ENCODE peak calls at places on chromosomes 2 and 18, in eight cellular contexts. L, W, I, B, K, E, S and G are unnamed samples.

GRCh38 chr2:85623991-85624390 is 8.0 kb downstream of the USP39 start:
- DNase-seq in L (no peak), W (no peak), I (no peak), B (no peak), K (no peak), E (no peak), S (no peak), G (no peak)

GRCh38 chr18:21912339-21913239 is 172.0 kb downstream of the MIB1 start:
- DNase-seq in L (no peak), W (no peak), I (no peak), B (no peak), K (no peak), E (no peak), S (no peak), G (no peak)

GRCh38 chr18:63137999-63138448 is 181.5 kb downstream of the BCL2 start:
- DNase-seq in L (no peak), W (no peak), I (no peak), B (peak; percentile 43), K (no peak), E (no peak), S (no peak), G (no peak)

GRCh38 chr18:8130089-8130488 is 479.1 kb upstream of the RAB12 start:
- DNase-seq in L (no peak), W (no peak), I (no peak), B (no peak), K (no peak), E (no peak), S (no peak), G (no peak)

GRCh38 chr2:96329416-96329815 is 4.3 kb downstream of the ITPRIPL1 start:
- DNase-seq in L (no peak), W (no peak), I (no peak), B (no peak), K (peak; percentile 29), E (no peak), S (no peak), G (no peak)

GRCh38 chr2:183078163-183078466 is 432 bp upstream of the DUSP19 start:
- DNase-seq in L (no peak), W (no peak), I (no peak), B (no peak), K (no peak), E (peak; percentile 53), S (no peak), G (no peak)

GRCh38 chr2:101830146-101830545 is 132.6 kb downstream of the MAP4K4 start:
- DNase-seq in L (no peak), W (no peak), I (no peak), B (no peak), K (no peak), E (no peak), S (no peak), G (no peak)

GRCh38 chr2:206477296-206477695 is 34.0 kb downstream of the ADAM23 start:
- DNase-seq in L (no peak), W (peak; percentile 34), I (no peak), B (no peak), K (peak; percentile 32), E (no peak), S (no peak), G (no peak)

GRCh38 chr2:165283342-165283741 is 44.1 kb downstream of the SCN2A start:
- DNase-seq in L (no peak), W (no peak), I (no peak), B (no peak), K (no peak), E (no peak), S (no peak), G (no peak)

GRCh38 chr18:1014496-1014895 is 109.8 kb downstream of the ADCYAP1 start:
- DNase-seq in L (no peak), W (no peak), I (no peak), B (no peak), K (no peak), E (no peak), S (no peak), G (no peak)

GRCh38 chr18:61141691-61142090 is 191.5 kb upstream of the CDH20 start:
- DNase-seq in L (no peak), W (no peak), I (no peak), B (no peak), K (no peak), E (no peak), S (no peak), G (no peak)

GRCh38 chr2:216031960-216032689 is 18.8 kb upstream of the MREG start:
- DNase-seq in L (no peak), W (no peak), I (no peak), B (no peak), K (peak; percentile 87), E (no peak), S (no peak), G (no peak)

GRCh38 chr2:42086500-42086953 is 38.7 kb downstream of the PKDCC start:
- DNase-seq in L (no peak), W (peak; percentile 62), I (peak; percentile 65), B (peak; percentile 55), K (no peak), E (no peak), S (no peak), G (peak; percentile 45)

DNA sequence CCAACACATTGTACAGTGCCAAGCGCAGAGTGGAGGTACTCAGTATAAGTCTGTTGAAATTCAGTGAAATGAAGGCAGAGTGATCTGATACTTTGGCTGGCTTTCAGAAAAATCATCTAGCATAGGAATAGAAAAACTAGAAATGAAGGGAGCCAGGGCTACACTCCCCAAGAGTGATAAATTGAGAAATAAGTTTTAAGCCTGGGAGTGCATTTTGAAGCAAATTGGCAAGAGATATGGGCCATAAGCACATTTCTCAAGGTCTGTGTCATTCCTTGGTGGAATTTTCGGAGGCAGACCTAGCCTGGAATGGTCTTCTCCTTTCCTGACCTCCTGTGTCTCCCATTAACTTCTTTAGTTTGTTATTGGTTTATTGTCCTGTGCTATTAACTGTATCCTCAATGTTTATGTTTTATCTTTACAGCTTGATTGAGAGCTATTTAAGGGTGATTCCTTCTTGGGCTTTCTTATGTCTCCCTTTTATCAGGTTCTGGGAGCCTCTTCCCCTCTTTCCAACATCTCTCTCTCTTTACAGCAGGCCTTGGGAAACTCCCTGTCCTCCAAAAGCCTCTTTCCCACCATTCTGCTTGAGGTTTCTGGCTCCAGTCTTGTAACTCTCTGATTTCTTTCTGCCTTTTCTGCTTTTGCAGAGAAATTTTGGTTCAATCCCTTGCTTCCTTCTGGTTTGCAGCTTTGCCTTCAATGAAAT is 649.5 kb downstream of the SLC4A3 start:
- DNase-seq in L (no peak), W (no peak), I (no peak), B (no peak), K (peak; percentile 81), E (no peak), S (no peak), G (no peak)
- H3K27ac ChIP-seq in L (no peak overlapping the region), W (peak overlapping the region; percentile 53), I (no peak overlapping the region), B (no peak overlapping the region), K (peak overlapping the region; percentile 63), E (no peak overlapping the region), S (peak overlapping the region; percentile 49), G (no peak overlapping the region)

GRCh38 chr2:119853777-119854399 is 94.2 kb downstream of the PTPN4 start:
- DNase-seq in L (no peak), W (no peak), I (no peak), B (no peak), K (no peak), E (no peak), S (no peak), G (no peak)

GRCh38 chr2:119857742-119858141 is 98.0 kb downstream of the PTPN4 start:
- DNase-seq in L (no peak), W (no peak), I (no peak), B (no peak), K (no peak), E (no peak), S (no peak), G (no peak)

GRCh38 chr2:119852214-119852613 is 92.5 kb downstream of the PTPN4 start:
- DNase-seq in L (no peak), W (no peak), I (no peak), B (no peak), K (no peak), E (no peak), S (no peak), G (no peak)

GRCh38 chr2:119859528-119859927 is 99.8 kb downstream of the PTPN4 start:
- DNase-seq in L (no peak), W (no peak), I (no peak), B (no peak), K (no peak), E (no peak), S (no peak), G (no peak)

GRCh38 chr2:119856469-119856901 is 96.8 kb downstream of the PTPN4 start:
- DNase-seq in L (no peak), W (no peak), I (no peak), B (no peak), K (no peak), E (no peak), S (no peak), G (no peak)
- TF ChIP-seq CTCF in L (no peak), W (no peak), I (no peak), B (no peak), K (no peak), E (no peak), S (no peak), G (no peak)

GRCh38 chr2:224983719-224984388 is 58.4 kb downstream of the DOCK10 start:
- DNase-seq in L (no peak), W (no peak), I (no peak), B (no peak), K (peak; percentile 47), E (no peak), S (no peak), G (no peak)
- H3K27ac ChIP-seq in L (peak overlapping the region; percentile 43), W (peak overlapping the region; percentile 53), I (no peak overlapping the region), B (no peak overlapping the region), K (peak overlapping the region; percentile 52), E (peak overlapping the region; percentile 31), S (no peak overlapping the region), G (peak overlapping the region; percentile 35)

GRCh38 chr18:59198215-59198614 is 21.7 kb upstream of the GRP start:
- DNase-seq in L (no peak), W (no peak), I (no peak), B (no peak), K (no peak), E (no peak), S (no peak), G (no peak)
- TF ChIP-seq CTCF in L (no peak), W (no peak), I (no peak), B (no peak), K (no peak), E (no peak), S (no peak), G (no peak)

GRCh38 chr2:54570925-54571694 is 115.0 kb downstream of the SPTBN1 start:
- DNase-seq in L (peak; percentile 23), W (peak; percentile 97), I (no peak), B (peak; percentile 80), K (peak; percentile 98), E (peak; percentile 66), S (no peak), G (peak; percentile 42)
- H3K27ac ChIP-seq in L (peak overlapping the region; percentile 87), W (peak overlapping the region; percentile 98), I (no peak overlapping the region), B (peak overlapping the region; percentile 90), K (peak overlapping the region; percentile 99), E (peak overlapping the region; percentile 75), S (peak overlapping the region; percentile 51), G (peak overlapping the region; percentile 12)

GRCh38 chr2:200199576-200200263 is 106.8 kb upstream of the SPATS2L start:
- DNase-seq in L (no peak), W (no peak), I (peak; percentile 68), B (no peak), K (no peak), E (no peak), S (no peak), G (no peak)
- TF ChIP-seq CTCF in L (no peak), W (peak; percentile 6), I (peak; percentile 40), B (no peak), K (no peak), E (no peak), S (no peak), G (no peak)

GRCh38 chr18:74573053-74573452 is 24.6 kb upstream of the ZNF407 start:
- DNase-seq in L (no peak), W (no peak), I (no peak), B (no peak), K (no peak), E (no peak), S (no peak), G (no peak)
- H3K27ac ChIP-seq in L (no peak overlapping the region), W (no peak overlapping the region), I (no peak overlapping the region), B (no peak overlapping the region), K (no peak overlapping the region), E (no peak overlapping the region), S (no peak overlapping the region), G (no peak overlapping the region)